ENCODE peak calls at places on chromosomes 11 and 22, in eight cellular contexts. O is globus pallidus; M is NCI-H510A; P is NCI-H1417; N is hypothalamus; Y is cardiac fibroblast; U is AML-193; L is stimulated activated CD4-positive, alpha-beta T cell treated with anti-CD3 and anti-CD28 coated beads, Interleukin-12 subunit alpha, Interleukin-12 subunit beta, amount 100 ng/mL, for 48 hours. J is an unnamed sample.

GRCh38 chr11:133969072-133969471 is 12.3 kb upstream of the IGSF9B start:
- DNase-seq in O (no peak), U (no peak), M (no peak), P (no peak), L (no peak), Y (no peak), N (no peak), J (no peak)

GRCh38 chr11:57427692-57428082 is 766 bp upstream of the SLC43A3 start:
- DNase-seq in U (no peak), O (peak; percentile 68), Y (peak; percentile 94), N (peak; percentile 15), M (no peak), L (no peak), P (no peak), J (no peak)

GRCh38 chr11:1333860-1334259 is 24.4 kb upstream of the TOLLIP start:
- DNase-seq in N (no peak), Y (no peak), P (no peak), L (no peak), U (no peak), O (no peak), M (no peak), J (no peak)

GRCh38 chr11:10309163-10310093 is 4.6 kb downstream of the ADM start:
- DNase-seq in O (peak; percentile 72), N (peak; percentile 69), L (no peak), P (no peak), M (no peak), U (no peak), Y (peak; percentile 94), J (peak; percentile 87)

GRCh38 chr11:65558002-65558784 is at the start of gene LTBP3:
- DNase-seq in O (peak; percentile 93), U (peak; percentile 26), Y (peak; percentile 92), L (no peak), N (peak; percentile 72), M (peak; percentile 67), P (peak; percentile 87), J (peak; percentile 81)

GRCh38 chr11:2530855-2531200 is 86.0 kb downstream of the KCNQ1 start:
- DNase-seq in L (no peak), N (no peak), Y (no peak), M (no peak), U (no peak), P (no peak), O (no peak), J (no peak)

GRCh38 chr11:35242412-35242811 is 103.4 kb downstream of the CD44 start:
- DNase-seq in O (no peak), L (no peak), Y (no peak), M (no peak), U (no peak), N (no peak), P (no peak), J (no peak)

GRCh38 chr11:31763296-31763695 is 47.8 kb downstream of the PAX6 start:
- DNase-seq in M (no peak), N (no peak), Y (no peak), L (no peak), U (no peak), O (no peak), P (peak; percentile 32), J (no peak)

GRCh38 chr11:19827399-19828135 is 114.9 kb downstream of the NAV2 start:
- DNase-seq in P (no peak), N (no peak), M (no peak), L (no peak), O (no peak), Y (no peak), U (no peak), J (no peak)

GRCh38 chr11:114082415-114082748 is 22.9 kb downstream of the ZBTB16 start:
- DNase-seq in L (no peak), O (no peak), Y (peak; percentile 73), P (no peak), M (no peak), U (peak; percentile 70), N (no peak), J (peak; percentile 63)

GRCh38 chr11:117862019-117862725 is 14.3 kb downstream of the FXYD6 start:
- DNase-seq in Y (no peak), L (no peak), O (no peak), P (no peak), U (no peak), N (no peak), M (no peak), J (no peak)

GRCh38 chr11:72232260-72233055 is 7.9 kb downstream of the INPPL1 start:
- DNase-seq in Y (no peak), P (no peak), U (no peak), L (no peak), O (no peak), N (no peak), M (no peak), J (no peak)

GRCh38 chr11:19676508-19677379 is 35.9 kb upstream of the NAV2 start:
- DNase-seq in Y (peak; percentile 51), P (peak; percentile 11), M (no peak), L (no peak), U (no peak), N (no peak), O (peak; percentile 47), J (no peak)

GRCh38 chr22:33859311-33859710 is 61.0 kb downstream of the LARGE1 start:
- DNase-seq in N (no peak), M (no peak), Y (no peak), P (no peak), U (no peak), O (no peak), L (no peak), J (no peak)

GRCh38 chr11:117610901-117611300 is 186.1 kb downstream of the DSCAML1 start:
- DNase-seq in M (no peak), O (no peak), L (no peak), Y (no peak), P (peak; percentile 65), N (no peak), U (no peak), J (no peak)

GRCh38 chr22:26975381-26975780 is 318.0 kb downstream of the MIAT start:
- DNase-seq in Y (no peak), O (no peak), N (no peak), M (no peak), P (no peak), L (no peak), U (no peak), J (peak; percentile 81)

GRCh38 chr11:61489833-61490585 is 18.5 kb upstream of the LRRC10B start:
- DNase-seq in N (no peak), M (peak; percentile 87), L (no peak), P (peak; percentile 20), U (no peak), Y (peak; percentile 72), O (no peak), J (peak; percentile 24)

GRCh38 chr11:130181295-130182272 is 22.0 kb downstream of the ST14 start:
- DNase-seq in U (no peak), L (no peak), P (peak; percentile 91), M (peak; percentile 95), N (no peak), Y (peak; percentile 61), O (no peak), J (peak; percentile 66)

GRCh38 chr11:36165638-36166389 is 123.4 kb downstream of the COMMD9 start:
- DNase-seq in L (no peak), U (no peak), P (peak; percentile 36), N (no peak), M (no peak), Y (no peak), O (no peak), J (no peak)

GRCh38 chr11:118147502-118147901 is 5.1 kb downstream of the SCN4B start:
- DNase-seq in N (no peak), L (no peak), M (no peak), O (no peak), U (no peak), Y (no peak), P (no peak), J (no peak)

GRCh38 chr11:12271241-12271640 is 106.1 kb upstream of the PARVA start:
- DNase-seq in P (peak; percentile 53), L (no peak), M (no peak), Y (no peak), O (no peak), N (no peak), U (no peak), J (no peak)

GRCh38 chr11:120248551-120249278 is 8.8 kb downstream of the POU2F3 start:
- DNase-seq in N (no peak), L (no peak), P (no peak), O (no peak), Y (no peak), U (no peak), M (no peak), J (peak; percentile 58)

GRCh38 chr11:46639197-46639839 is 22.0 kb downstream of the ATG13 start:
- DNase-seq in U (no peak), Y (no peak), M (no peak), O (no peak), P (peak; percentile 34), N (no peak), L (no peak), J (no peak)

GRCh38 chr22:37095113-37095512 is 14.4 kb downstream of the TMPRSS6 start:
- DNase-seq in N (no peak), O (no peak), M (no peak), P (no peak), Y (no peak), L (peak; percentile 56), U (no peak), J (no peak)

GRCh38 chr22:20002098-20002497 is 14.5 kb downstream of the ARVCF start:
- DNase-seq in L (no peak), P (no peak), Y (no peak), M (no peak), O (no peak), N (no peak), U (no peak), J (no peak)

GRCh38 chr11:77865805-77866204 is 44.9 kb downstream of the AAMDC start:
- DNase-seq in L (no peak), P (no peak), Y (peak; percentile 36), O (no peak), N (no peak), U (no peak), M (no peak), J (no peak)

GRCh38 chr11:123473941-123474668 is 44.0 kb downstream of the GRAMD1B start:
- DNase-seq in P (no peak), U (no peak), M (no peak), L (no peak), Y (peak; percentile 93), O (no peak), N (no peak), J (peak; percentile 94)

GRCh38 chr11:76735218-76735480 is 48.0 kb upstream of the TSKU start:
- DNase-seq in O (no peak), N (no peak), P (no peak), U (no peak), M (no peak), L (no peak), Y (no peak), J (no peak)